ENCODE peak calls at places on chromosomes 5 and 9, in six cellular contexts. F is left cardiac atrium, P is body of pancreas, Q is mucosa of descending colon, M is anterior cingulate cortex, S is iPS-NIHi11. O is an unnamed sample.

GRCh38 chr5:76542887-76543690 is 80.1 kb downstream of the F2RL2 start:
- DNase-seq in F (no peak), P (no peak), Q (no peak), M (no peak), S (no peak), O (no peak)

GRCh38 chr5:142357469-142358090 is 32.8 kb upstream of the SPRY4 start:
- DNase-seq in F (no peak), P (no peak), Q (no peak), M (no peak), S (no peak), O (no peak)

GRCh38 chr9:137276757-137277328 is 683 bp upstream of the TOR4A start:
- DNase-seq in F (peak; percentile 89), P (peak; percentile 76), Q (peak; percentile 84), M (no peak), S (peak; percentile 79), O (peak; percentile 62)

GRCh38 chr5:111495159-111495558 is 17.2 kb downstream of the STARD4 start:
- DNase-seq in F (no peak), P (no peak), Q (no peak), M (no peak), S (no peak), O (no peak)

GRCh38 chr5:39106332-39106731 is 32.1 kb upstream of the RICTOR start:
- DNase-seq in F (no peak), P (no peak), Q (no peak), M (no peak), S (no peak), O (no peak)

GRCh38 chr5:56525117-56525516 is 290.2 kb upstream of the MAP3K1 start:
- DNase-seq in F (no peak), P (peak; percentile 32), Q (no peak), M (no peak), S (no peak), O (no peak)

GRCh38 chr5:84191296-84191695 is 193.4 kb downstream of the EDIL3 start:
- DNase-seq in F (no peak), P (peak; percentile 12), Q (peak; percentile 32), M (no peak), S (no peak), O (no peak)

GRCh38 chr9:70564464-70565190 is 150.2 kb upstream of the KLF9 start:
- DNase-seq in F (no peak), P (no peak), Q (no peak), M (no peak), S (no peak), O (no peak)

GRCh38 chr5:39775458-39776365 is 350.9 kb upstream of the DAB2 start:
- DNase-seq in F (no peak), P (no peak), Q (no peak), M (no peak), S (no peak), O (peak; percentile 66)

GRCh38 chr5:157306690-157307089 is 40.8 kb downstream of the CYFIP2 start:
- DNase-seq in F (no peak), P (no peak), Q (no peak), M (no peak), S (no peak), O (no peak)

GRCh38 chr5:33755216-33755615 is 136.6 kb downstream of the ADAMTS12 start:
- DNase-seq in F (no peak), P (no peak), Q (no peak), M (no peak), S (no peak), O (no peak)

GRCh38 chr5:135242496-135243193 is 156.4 kb downstream of the MACROH2A1 start:
- DNase-seq in F (no peak), P (peak; percentile 13), Q (no peak), M (peak; percentile 25), S (no peak), O (peak; percentile 37)

GRCh38 chr9:108142504-108143201 is 653.1 kb upstream of the KLF4 start:
- DNase-seq in F (peak; percentile 87), P (peak; percentile 54), Q (peak; percentile 82), M (peak; percentile 66), S (peak; percentile 22), O (peak; percentile 67)

GRCh38 chr5:11528720-11529119 is 375.5 kb downstream of the CTNND2 start:
- DNase-seq in F (peak; percentile 36), P (no peak), Q (no peak), M (no peak), S (no peak), O (no peak)

GRCh38 chr9:120531683-120532300 is 48.2 kb downstream of the CDK5RAP2 start:
- DNase-seq in F (no peak), P (no peak), Q (no peak), M (no peak), S (peak; percentile 66), O (peak; percentile 60)

GRCh38 chr9:85404911-85405580 is 336.7 kb downstream of the AGTPBP1 start:
- DNase-seq in F (no peak), P (no peak), Q (no peak), M (no peak), S (no peak), O (no peak)

GRCh38 chr5:138601444-138601843 is 26.2 kb upstream of the HSPA9 start:
- DNase-seq in F (no peak), P (peak; percentile 84), Q (no peak), M (no peak), S (no peak), O (no peak)

GRCh38 chr9:128992995-128993394 is 35.1 kb downstream of the SH3GLB2 start:
- DNase-seq in F (no peak), P (no peak), Q (no peak), M (peak; percentile 26), S (peak; percentile 52), O (no peak)

GRCh38 chr9:132409828-132410528 is at the start of gene CFAP77:
- DNase-seq in F (peak; percentile 60), P (peak; percentile 30), Q (peak; percentile 55), M (no peak), S (peak; percentile 78), O (peak; percentile 78)

GRCh38 chr9:13033959-13034695 is 245.4 kb downstream of the MPDZ start:
- DNase-seq in F (peak; percentile 72), P (peak; percentile 62), Q (peak; percentile 55), M (peak; percentile 62), S (peak; percentile 82), O (peak; percentile 83)

GRCh38 chr5:143977891-143978448 is 166.0 kb downstream of the HMHB1 start:
- DNase-seq in F (no peak), P (no peak), Q (no peak), M (no peak), S (no peak), O (no peak)

GRCh38 chr5:138979684-138980275 is 104.6 kb upstream of the LRRTM2 start:
- DNase-seq in F (no peak), P (no peak), Q (no peak), M (no peak), S (no peak), O (peak; percentile 17)

GRCh38 chr5:39211773-39212172 is 7.6 kb downstream of the FYB1 start:
- DNase-seq in F (no peak), P (no peak), Q (no peak), M (no peak), S (no peak), O (no peak)

GRCh38 chr9:16869961-16870605 is 387 bp downstream of the BNC2 start:
- DNase-seq in F (peak; percentile 32), P (no peak), Q (peak; percentile 42), M (no peak), S (peak; percentile 54), O (peak; percentile 62)

GRCh38 chr5:81909677-81910076 is 62.1 kb upstream of the ATG10 start:
- DNase-seq in F (no peak), P (no peak), Q (no peak), M (no peak), S (no peak), O (no peak)

GRCh38 chr9:29701536-29701935 is 2128.3 kb upstream of the C9orf72 start:
- DNase-seq in F (no peak), P (no peak), Q (no peak), M (no peak), S (no peak), O (no peak)

GRCh38 chr5:77852514-77853352 is 76.6 kb upstream of the TBCA start:
- DNase-seq in F (peak; percentile 50), P (peak; percentile 27), Q (no peak), M (peak; percentile 59), S (peak; percentile 85), O (peak; percentile 82)

GRCh38 chr5:72238712-72239445 is 81.2 kb downstream of the MRPS27 start:
- DNase-seq in F (no peak), P (no peak), Q (no peak), M (no peak), S (peak; percentile 20), O (no peak)

GRCh38 chr5:55888205-55888604 is 37.0 kb downstream of the IL31RA start:
- DNase-seq in F (no peak), P (no peak), Q (no peak), M (no peak), S (no peak), O (no peak)

GRCh38 chr5:135308752-135309151 is 90.3 kb downstream of the MACROH2A1 start:
- DNase-seq in F (no peak), P (no peak), Q (no peak), M (no peak), S (no peak), O (peak; percentile 54)

GRCh38 chr5:157710431-157710830 is 20.8 kb upstream of the THG1L start:
- DNase-seq in F (no peak), P (no peak), Q (no peak), M (no peak), S (no peak), O (no peak)

GRCh38 chr9:130220351-130220750 is 45.2 kb upstream of the HMCN2 start:
- DNase-seq in F (no peak), P (no peak), Q (no peak), M (no peak), S (peak; percentile 58), O (no peak)

GRCh38 chr9:128810873-128811272 is 7.4 kb upstream of the ENDOG start:
- DNase-seq in F (no peak), P (no peak), Q (no peak), M (no peak), S (no peak), O (no peak)

O was measured in islet precursor cell.